ENCODE peak calls at places on chromosomes 2 and 18, in nine cellular contexts. One of them, this sample, is unnamed.

GRCh38 chr2:166560022-166560421 is 66.0 kb upstream of the SCN7A start:
- DNase-seq in transverse colon: no peak
- DNase-seq in AG10803: no peak
- DNase-seq in A549: no peak
- DNase-seq in astrocyte of the cerebellum: no peak
- DNase-seq in kidney: no peak
- DNase-seq in cardiac fibroblast: no peak
- DNase-seq in neural progenitor cell: no peak
- DNase-seq in right lobe of liver: no peak
- DNase-seq in this sample: no peak

GRCh38 chr2:96146151-96146880 is 1.1 kb upstream of the DUSP2 start:
- DNase-seq in transverse colon: peak; percentile 73
- DNase-seq in AG10803: no peak
- DNase-seq in A549: no peak
- DNase-seq in astrocyte of the cerebellum: no peak
- DNase-seq in kidney: peak; percentile 86
- DNase-seq in cardiac fibroblast: peak; percentile 41
- DNase-seq in neural progenitor cell: no peak
- DNase-seq in right lobe of liver: peak; percentile 79
- DNase-seq in this sample: no peak

GRCh38 chr2:62740221-62740620 is 34.7 kb downstream of the EHBP1 start:
- DNase-seq in transverse colon: no peak
- DNase-seq in AG10803: peak; percentile 63
- DNase-seq in A549: no peak
- DNase-seq in astrocyte of the cerebellum: no peak
- DNase-seq in kidney: no peak
- DNase-seq in cardiac fibroblast: no peak
- DNase-seq in neural progenitor cell: no peak
- DNase-seq in right lobe of liver: no peak
- DNase-seq in this sample: no peak

GRCh38 chr18:72672364-72673151 is 128.4 kb upstream of the CBLN2 start:
- DNase-seq in transverse colon: no peak
- DNase-seq in AG10803: peak; percentile 21
- DNase-seq in A549: peak; percentile 20
- DNase-seq in astrocyte of the cerebellum: peak; percentile 26
- DNase-seq in kidney: no peak
- DNase-seq in cardiac fibroblast: peak; percentile 31
- DNase-seq in neural progenitor cell: peak; percentile 49
- DNase-seq in right lobe of liver: no peak
- DNase-seq in this sample: no peak

GRCh38 chr2:158100411-158100810 is 1.3 kb upstream of the UPP2 start:
- DNase-seq in transverse colon: no peak
- DNase-seq in AG10803: no peak
- DNase-seq in A549: no peak
- DNase-seq in astrocyte of the cerebellum: no peak
- DNase-seq in kidney: no peak
- DNase-seq in cardiac fibroblast: no peak
- DNase-seq in neural progenitor cell: no peak
- DNase-seq in right lobe of liver: no peak
- DNase-seq in this sample: no peak

GRCh38 chr2:95174031-95174430 is 8.4 kb downstream of the ZNF2 start:
- DNase-seq in transverse colon: no peak
- DNase-seq in AG10803: no peak
- DNase-seq in A549: no peak
- DNase-seq in astrocyte of the cerebellum: no peak
- DNase-seq in kidney: no peak
- DNase-seq in cardiac fibroblast: no peak
- DNase-seq in neural progenitor cell: no peak
- DNase-seq in right lobe of liver: no peak
- DNase-seq in this sample: no peak

GRCh38 chr18:44792456-44793080 is 111.9 kb downstream of the SETBP1 start:
- DNase-seq in transverse colon: no peak
- DNase-seq in AG10803: peak; percentile 28
- DNase-seq in A549: no peak
- DNase-seq in astrocyte of the cerebellum: no peak
- DNase-seq in kidney: no peak
- DNase-seq in cardiac fibroblast: peak; percentile 27
- DNase-seq in neural progenitor cell: no peak
- DNase-seq in right lobe of liver: no peak
- DNase-seq in this sample: no peak

GRCh38 chr18:10726198-10727068 is 200.6 kb downstream of the NAPG start:
- DNase-seq in transverse colon: no peak
- DNase-seq in AG10803: no peak
- DNase-seq in A549: no peak
- DNase-seq in astrocyte of the cerebellum: no peak
- DNase-seq in kidney: peak; percentile 76
- DNase-seq in cardiac fibroblast: no peak
- DNase-seq in neural progenitor cell: no peak
- DNase-seq in right lobe of liver: peak; percentile 63
- DNase-seq in this sample: no peak

GRCh38 chr18:77376043-77376732 is 126.5 kb downstream of the GALR1 start:
- DNase-seq in transverse colon: no peak
- DNase-seq in AG10803: no peak
- DNase-seq in A549: no peak
- DNase-seq in astrocyte of the cerebellum: no peak
- DNase-seq in kidney: no peak
- DNase-seq in cardiac fibroblast: no peak
- DNase-seq in neural progenitor cell: no peak
- DNase-seq in right lobe of liver: no peak
- DNase-seq in this sample: no peak

GRCh38 chr2:185484601-185485000 is 254.0 kb upstream of the FSIP2 start:
- DNase-seq in transverse colon: no peak
- DNase-seq in AG10803: no peak
- DNase-seq in A549: no peak
- DNase-seq in astrocyte of the cerebellum: no peak
- DNase-seq in kidney: no peak
- DNase-seq in cardiac fibroblast: no peak
- DNase-seq in neural progenitor cell: peak; percentile 29
- DNase-seq in right lobe of liver: no peak
- DNase-seq in this sample: no peak

GRCh38 chr18:63869851-63870250 is 17.7 kb upstream of the SERPINB2 start:
- DNase-seq in transverse colon: no peak
- DNase-seq in AG10803: peak; percentile 67
- DNase-seq in A549: no peak
- DNase-seq in astrocyte of the cerebellum: no peak
- DNase-seq in kidney: no peak
- DNase-seq in cardiac fibroblast: no peak
- DNase-seq in neural progenitor cell: no peak
- DNase-seq in right lobe of liver: no peak
- DNase-seq in this sample: no peak

GRCh38 chr18:10560457-10561045 is 34.7 kb downstream of the NAPG start:
- DNase-seq in transverse colon: peak; percentile 59
- DNase-seq in AG10803: peak; percentile 67
- DNase-seq in A549: peak; percentile 35
- DNase-seq in astrocyte of the cerebellum: peak; percentile 66
- DNase-seq in kidney: no peak
- DNase-seq in cardiac fibroblast: peak; percentile 85
- DNase-seq in neural progenitor cell: peak; percentile 83
- DNase-seq in right lobe of liver: peak; percentile 65
- DNase-seq in this sample: peak; percentile 31

GRCh38 chr2:231604101-231604684 is 11.5 kb downstream of the TEX44 start:
- DNase-seq in transverse colon: peak; percentile 61
- DNase-seq in AG10803: no peak
- DNase-seq in A549: peak; percentile 49
- DNase-seq in astrocyte of the cerebellum: no peak
- DNase-seq in kidney: peak; percentile 91
- DNase-seq in cardiac fibroblast: no peak
- DNase-seq in neural progenitor cell: peak; percentile 92
- DNase-seq in right lobe of liver: peak; percentile 70
- DNase-seq in this sample: no peak

GRCh38 chr2:49972699-49973098 is 818.4 kb upstream of the FSHR start:
- DNase-seq in transverse colon: no peak
- DNase-seq in AG10803: no peak
- DNase-seq in A549: no peak
- DNase-seq in astrocyte of the cerebellum: no peak
- DNase-seq in kidney: no peak
- DNase-seq in cardiac fibroblast: no peak
- DNase-seq in neural progenitor cell: peak; percentile 85
- DNase-seq in right lobe of liver: no peak
- DNase-seq in this sample: no peak

GRCh38 chr2:152078662-152079061 is 20.2 kb downstream of the CACNB4 start:
- DNase-seq in transverse colon: no peak
- DNase-seq in AG10803: no peak
- DNase-seq in A549: no peak
- DNase-seq in astrocyte of the cerebellum: no peak
- DNase-seq in kidney: no peak
- DNase-seq in cardiac fibroblast: no peak
- DNase-seq in neural progenitor cell: no peak
- DNase-seq in right lobe of liver: no peak
- DNase-seq in this sample: no peak

GRCh38 chr2:152088006-152088405 is 10.8 kb downstream of the CACNB4 start:
- DNase-seq in transverse colon: no peak
- DNase-seq in AG10803: no peak
- DNase-seq in A549: no peak
- DNase-seq in astrocyte of the cerebellum: no peak
- DNase-seq in kidney: no peak
- DNase-seq in cardiac fibroblast: no peak
- DNase-seq in neural progenitor cell: no peak
- DNase-seq in right lobe of liver: no peak
- DNase-seq in this sample: no peak

GRCh38 chr2:152084076-152084475 is 14.8 kb downstream of the CACNB4 start:
- DNase-seq in transverse colon: no peak
- DNase-seq in AG10803: no peak
- DNase-seq in A549: no peak
- DNase-seq in astrocyte of the cerebellum: no peak
- DNase-seq in kidney: no peak
- DNase-seq in cardiac fibroblast: no peak
- DNase-seq in neural progenitor cell: no peak
- DNase-seq in right lobe of liver: no peak
- DNase-seq in this sample: no peak

DNA sequence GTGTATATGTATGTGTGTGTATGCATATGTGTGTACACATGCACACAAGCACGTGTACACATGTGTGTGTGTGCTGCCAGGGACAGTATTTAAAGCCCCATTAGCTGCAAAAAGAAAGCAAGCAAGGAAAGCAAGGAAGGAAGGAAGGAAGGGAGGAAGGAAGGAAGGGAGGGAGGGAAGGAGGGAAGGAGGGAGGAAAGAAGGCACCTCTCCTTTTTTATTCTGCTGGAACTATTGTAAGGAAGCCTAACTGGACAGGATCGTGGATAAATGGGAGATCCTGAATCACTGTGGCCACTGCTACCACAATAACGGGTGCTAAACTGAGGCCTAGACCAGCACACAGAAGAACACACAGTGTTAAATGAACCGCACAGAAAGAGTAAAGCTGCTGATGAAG is 15.6 kb downstream of the CACNB4 start:
- DNase-seq in transverse colon: no peak
- DNase-seq in AG10803: no peak
- DNase-seq in A549: no peak
- DNase-seq in astrocyte of the cerebellum: no peak
- DNase-seq in kidney: no peak
- DNase-seq in cardiac fibroblast: no peak
- DNase-seq in neural progenitor cell: no peak
- DNase-seq in right lobe of liver: no peak
- DNase-seq in this sample: no peak
- TF ChIP-seq CTCF in transverse colon: no peak
- TF ChIP-seq CTCF in AG10803: no peak
- TF ChIP-seq CTCF in A549: no peak
- TF ChIP-seq CTCF in astrocyte of the cerebellum: no peak
- TF ChIP-seq CTCF in kidney: no peak
- TF ChIP-seq CTCF in cardiac fibroblast: no peak
- TF ChIP-seq CTCF in neural progenitor cell: no peak
- TF ChIP-seq CTCF in right lobe of liver: no peak
- TF ChIP-seq CTCF in this sample: no peak

GRCh38 chr2:46569061-46569560 is 89.7 kb downstream of the TMEM247 start:
- DNase-seq in transverse colon: no peak
- DNase-seq in AG10803: peak; percentile 49
- DNase-seq in A549: no peak
- DNase-seq in astrocyte of the cerebellum: peak; percentile 32
- DNase-seq in kidney: no peak
- DNase-seq in cardiac fibroblast: peak; percentile 32
- DNase-seq in neural progenitor cell: no peak
- DNase-seq in right lobe of liver: no peak
- DNase-seq in this sample: peak; percentile 80
- H3K4me3 ChIP-seq in transverse colon: no peak overlapping the region
- H3K4me3 ChIP-seq in AG10803: no peak overlapping the region
- H3K4me3 ChIP-seq in A549: no peak overlapping the region
- H3K4me3 ChIP-seq in astrocyte of the cerebellum: no peak overlapping the region
- H3K4me3 ChIP-seq in kidney: no peak overlapping the region
- H3K4me3 ChIP-seq in cardiac fibroblast: no peak overlapping the region
- H3K4me3 ChIP-seq in neural progenitor cell: no peak overlapping the region
- H3K4me3 ChIP-seq in right lobe of liver: no peak overlapping the region
- H3K4me3 ChIP-seq in this sample: peak overlapping the region; percentile 18

GRCh38 chr18:50866765-50867164 is 12.2 kb upstream of the ME2 start:
- DNase-seq in transverse colon: no peak
- DNase-seq in AG10803: no peak
- DNase-seq in A549: no peak
- DNase-seq in astrocyte of the cerebellum: no peak
- DNase-seq in kidney: no peak
- DNase-seq in cardiac fibroblast: peak; percentile 40
- DNase-seq in neural progenitor cell: no peak
- DNase-seq in right lobe of liver: no peak
- DNase-seq in this sample: no peak
- TF ChIP-seq CTCF in transverse colon: no peak
- TF ChIP-seq CTCF in AG10803: peak; percentile 27
- TF ChIP-seq CTCF in A549: peak; percentile 35
- TF ChIP-seq CTCF in astrocyte of the cerebellum: peak; percentile 27
- TF ChIP-seq CTCF in kidney: peak; percentile 35
- TF ChIP-seq CTCF in cardiac fibroblast: peak; percentile 8
- TF ChIP-seq CTCF in neural progenitor cell: no peak
- TF ChIP-seq CTCF in right lobe of liver: peak; percentile 26
- TF ChIP-seq CTCF in this sample: peak; percentile 5

GRCh38 chr2:71713581-71714580 is 260.5 kb downstream of the DYSF start:
- DNase-seq in transverse colon: no peak
- DNase-seq in AG10803: peak; percentile 62
- DNase-seq in A549: no peak
- DNase-seq in astrocyte of the cerebellum: no peak
- DNase-seq in kidney: peak; percentile 29
- DNase-seq in cardiac fibroblast: peak; percentile 22
- DNase-seq in neural progenitor cell: no peak
- DNase-seq in right lobe of liver: no peak
- DNase-seq in this sample: no peak
- H3K4me3 ChIP-seq in transverse colon: no peak overlapping the region
- H3K4me3 ChIP-seq in AG10803: no peak overlapping the region
- H3K4me3 ChIP-seq in A549: no peak overlapping the region
- H3K4me3 ChIP-seq in astrocyte of the cerebellum: no peak overlapping the region
- H3K4me3 ChIP-seq in kidney: no peak overlapping the region
- H3K4me3 ChIP-seq in cardiac fibroblast: no peak overlapping the region
- H3K4me3 ChIP-seq in neural progenitor cell: no peak overlapping the region
- H3K4me3 ChIP-seq in right lobe of liver: no peak overlapping the region
- H3K4me3 ChIP-seq in this sample: no peak overlapping the region

This sample was measured in GM12864.